ENCODE peak calls at places on chromosomes 5 and 9, in four cellular contexts. L is tibial nerve, S is transverse colon, B is sigmoid colon. A is an unnamed sample. For H3K27me3 and H3K4me1, the result is how much of the 10 kb centered on the place peaks cover.

GRCh38 chr9:21677834-21678233 is 124.6 kb upstream of the MTAP start:
- DNase-seq in S (no peak), B (no peak), L (no peak), A (no peak)

GRCh38 chr5:1113332-1113690 is 1.4 kb upstream of the SLC12A7 start:
- DNase-seq in L (no peak), B (no peak), S (no peak), A (no peak)

GRCh38 chr9:16060457-16061129 is 507.8 kb downstream of the CCDC171 start:
- DNase-seq in L (no peak), B (no peak), S (no peak), A (no peak)

GRCh38 chr9:136089697-136090045 is 5.4 kb downstream of the NACC2 start:
- DNase-seq in B (no peak), S (no peak), L (no peak), A (no peak)

GRCh38 chr9:35277649-35278359 is 116.0 kb downstream of the UNC13B start:
- DNase-seq in B (no peak), S (no peak), L (no peak), A (no peak)

GRCh38 chr9:137428841-137429545 is 5.8 kb downstream of the NOXA1 start:
- DNase-seq in L (no peak), S (no peak), B (no peak), A (no peak)

GRCh38 chr5:74386571-74387334 is 253.8 kb downstream of the ENC1 start:
- DNase-seq in L (no peak), S (no peak), B (no peak), A (no peak)

GRCh38 chr5:83802686-83803085 is 82.0 kb upstream of the HAPLN1 start:
- DNase-seq in L (no peak), B (no peak), S (no peak), A (no peak)

GRCh38 chr5:121596882-121597281 is 254.8 kb upstream of the FTMT start:
- DNase-seq in S (peak), B (no peak), L (no peak), A (no peak)

GRCh38 chr5:83179966-83180365 is 102.6 kb downstream of the XRCC4 start:
- DNase-seq in L (no peak), B (no peak), S (no peak), A (peak)

GRCh38 chr5:157828949-157829639 is 29.9 kb downstream of the CLINT1 start:
- DNase-seq in B (no peak), S (no peak), L (no peak), A (no peak)

GRCh38 chr9:129575818-129576217 is 45.1 kb downstream of the C9orf50 start:
- DNase-seq in S (no peak), L (no peak), B (no peak), A (no peak)

GRCh38 chr9:114995681-114996221 is 65.4 kb upstream of the TNFSF8 start:
- DNase-seq in B (no peak), S (no peak), L (no peak), A (no peak)

GRCh38 chr9:72022846-72023245 is 37.6 kb downstream of the C9orf57 start:
- DNase-seq in B (no peak), L (no peak), S (peak), A (no peak)

GRCh38 chr9:87167616-87168015 is 220.3 kb upstream of the GAS1 start:
- DNase-seq in B (no peak), S (no peak), L (no peak), A (no peak)

DNA sequence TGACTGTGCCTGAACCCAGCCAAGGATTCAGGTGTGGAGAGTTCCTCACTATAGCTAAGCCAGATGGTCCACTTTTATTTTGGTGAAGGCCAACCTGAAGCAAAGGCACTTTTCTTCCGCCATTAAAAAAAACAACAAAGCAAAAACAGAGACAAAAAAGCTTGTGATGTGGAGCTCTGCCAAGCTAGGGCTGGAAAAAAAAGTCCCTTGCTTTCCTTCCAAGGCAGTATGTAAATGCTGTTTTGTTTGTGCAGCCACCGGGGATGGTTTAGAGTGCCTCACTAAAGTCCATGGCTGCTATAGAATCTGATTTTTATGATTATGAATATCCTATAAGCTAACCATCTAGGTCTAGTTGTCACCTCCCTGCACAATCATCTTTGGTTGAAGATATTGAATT is 14.9 kb downstream of the MEGF10 start:
- DNase-seq in L (no peak), S (no peak), B (no peak), A (no peak)
- H3K27ac ChIP-seq in L (no peak), S (no peak), B (no peak), A (no peak)

GRCh38 chr5:68424799-68425537 is 209.4 kb downstream of the PIK3R1 start:
- DNase-seq in B (no peak), S (no peak), L (no peak), A (no peak)
- H3K27me3 ChIP-seq in B (under half), S (under half), L (under half), A (under half)

GRCh38 chr9:93815677-93816076 is 139.5 kb downstream of the BARX1 start:
- DNase-seq in L (no peak), B (no peak), S (no peak), A (no peak)
- H3K4me1 ChIP-seq in L (under half), B (under half), S (under half), A (under half)

GRCh38 chr5:126878085-126878484 is 101.1 kb downstream of the LMNB1 start:
- DNase-seq in B (no peak), S (no peak), L (no peak), A (no peak)
- H3K27ac ChIP-seq in B (no peak), S (no peak), L (no peak), A (no peak)

A was measured in SJSA1.